ENCODE peak calls at places on chromosomes 7 and 10, in four cellular contexts. O, S, I and V are unnamed samples.

GRCh38 chr7:47534322-47535032 is 47.4 kb downstream of the TNS3 start:
- DNase-seq in O (no peak), S (peak), I (no peak), V (no peak)

GRCh38 chr10:33330543-33331019 is 3.9 kb downstream of the NRP1 start:
- DNase-seq in O (peak), S (peak), I (no peak), V (peak)

GRCh38 chr7:117901089-117901797 is 28.0 kb upstream of the CTTNBP2 start:
- DNase-seq in O (no peak), S (peak), I (no peak), V (no peak)

GRCh38 chr7:99040104-99040958 is 103.6 kb downstream of the SMURF1 start:
- DNase-seq in O (peak), S (peak), I (peak), V (peak)

GRCh38 chr10:71521504-71522290 is 125.0 kb downstream of the CDH23 start:
- DNase-seq in O (no peak), S (no peak), I (no peak), V (no peak)

GRCh38 chr10:6786579-6787031 is 206.5 kb upstream of the PRKCQ start:
- DNase-seq in O (no peak), S (no peak), I (no peak), V (peak)

GRCh38 chr7:151241755-151242096 is 6.8 kb downstream of the SMARCD3 start:
- DNase-seq in O (no peak), S (no peak), I (no peak), V (no peak)

GRCh38 chr10:60413306-60414012 is 23.8 kb upstream of the ANK3 start:
- DNase-seq in O (no peak), S (peak), I (no peak), V (no peak)

GRCh38 chr10:74967850-74968620 is 141.6 kb downstream of the KAT6B start:
- DNase-seq in O (peak), S (no peak), I (no peak), V (no peak)

GRCh38 chr7:151248191-151249033 is at the start of gene SMARCD3:
- DNase-seq in O (no peak), S (peak), I (no peak), V (peak)

GRCh38 chr7:73909051-73909941 is 48.3 kb downstream of the TMEM270 start:
- DNase-seq in O (peak), S (no peak), I (no peak), V (peak)